ENCODE peak calls at places on chromosomes 7 and 10, in five cellular contexts. F is ovary; K is GM12878; V is H1; B is CD4-positive, alpha-beta memory T cell. M is an unnamed sample. For H3K27me3 and H3K36me3, the result is how much of the 10 kb centered on the place peaks cover.

GRCh38 chr10:75020168-75020567 is 91.3 kb upstream of the SAMD8 start:
- DNase-seq in B (no peak), K (no peak), F (no peak), V (no peak), M (no peak)

GRCh38 chr10:48324580-48324979 is 18.1 kb downstream of the MAPK8 start:
- DNase-seq in K (no peak), V (no peak), B (peak), F (no peak), M (no peak)

GRCh38 chr10:122089343-122090015 is 100.5 kb downstream of the TACC2 start:
- DNase-seq in V (no peak), B (no peak), F (no peak), K (no peak), M (no peak)

GRCh38 chr7:133484135-133484534 is 231.3 kb downstream of the EXOC4 start:
- DNase-seq in B (no peak), V (no peak), F (no peak), K (no peak), M (no peak)

GRCh38 chr7:47518827-47519226 is 63.1 kb downstream of the TNS3 start:
- DNase-seq in F (no peak), V (no peak), B (no peak), K (no peak), M (peak)

GRCh38 chr10:14569274-14570060 is 205.2 kb downstream of the FAM107B start:
- DNase-seq in F (no peak), K (no peak), B (peak), V (no peak), M (no peak)

GRCh38 chr10:59362991-59363390 is 642 bp upstream of the FAM13C start:
- DNase-seq in V (peak), F (peak), K (no peak), B (no peak), M (peak)

GRCh38 chr10:29131952-29132820 is 156.7 kb upstream of the LYZL1 start:
- DNase-seq in F (no peak), K (no peak), V (no peak), B (no peak), M (peak)

GRCh38 chr10:133335238-133336122 is 1.2 kb downstream of the CALY start:
- DNase-seq in B (peak), K (no peak), F (peak), V (no peak), M (peak)

GRCh38 chr7:122143376-122143750 is 686 bp downstream of the AASS start:
- DNase-seq in V (no peak), B (no peak), F (peak), K (no peak), M (peak)

GRCh38 chr10:2978574-2979266 is 88.6 kb upstream of the PFKP start:
- DNase-seq in V (no peak), K (no peak), B (no peak), F (no peak), M (no peak)

GRCh38 chr7:30740417-30741181 is 11.3 kb upstream of the INMT start:
- DNase-seq in K (no peak), F (peak), B (peak), V (no peak), M (peak)

GRCh38 chr10:3154661-3155060 is 17.9 kb downstream of the PITRM1 start:
- DNase-seq in F (no peak), B (no peak), K (no peak), V (no peak), M (no peak)

GRCh38 chr7:40641717-40642116 is 506.9 kb downstream of the SUGCT start:
- DNase-seq in B (no peak), F (no peak), K (no peak), V (no peak), M (no peak)

GRCh38 chr7:40644454-40645188 is 509.8 kb downstream of the SUGCT start:
- DNase-seq in F (no peak), B (no peak), K (no peak), V (no peak), M (no peak)

GRCh38 chr7:40640566-40640965 is 505.8 kb downstream of the SUGCT start:
- DNase-seq in K (no peak), B (no peak), V (no peak), F (no peak), M (no peak)

GRCh38 chr7:40646717-40647116 is 511.9 kb downstream of the SUGCT start:
- DNase-seq in F (no peak), B (no peak), V (no peak), K (no peak), M (no peak)

GRCh38 chr7:40643664-40644063 is 508.9 kb downstream of the SUGCT start:
- DNase-seq in B (no peak), F (no peak), K (no peak), V (no peak), M (no peak)
- H3K4me3 ChIP-seq in B (no peak), F (no peak), K (no peak), V (no peak), M (no peak)

GRCh38 chr10:90857635-90858488 is at the start of gene HTR7:
- DNase-seq in K (no peak), F (peak), V (no peak), B (peak), M (peak)
- H3K27me3 ChIP-seq in K (under half), F (under half), V (under half), B (under half), M (under half)

GRCh38 chr7:43792471-43792870 is 34.0 kb downstream of the BLVRA start:
- DNase-seq in V (no peak), K (no peak), B (no peak), F (peak), M (no peak)
- H3K36me3 ChIP-seq in V (under half), K (under half), B (under half), F (under half), M (under half)

DNA sequence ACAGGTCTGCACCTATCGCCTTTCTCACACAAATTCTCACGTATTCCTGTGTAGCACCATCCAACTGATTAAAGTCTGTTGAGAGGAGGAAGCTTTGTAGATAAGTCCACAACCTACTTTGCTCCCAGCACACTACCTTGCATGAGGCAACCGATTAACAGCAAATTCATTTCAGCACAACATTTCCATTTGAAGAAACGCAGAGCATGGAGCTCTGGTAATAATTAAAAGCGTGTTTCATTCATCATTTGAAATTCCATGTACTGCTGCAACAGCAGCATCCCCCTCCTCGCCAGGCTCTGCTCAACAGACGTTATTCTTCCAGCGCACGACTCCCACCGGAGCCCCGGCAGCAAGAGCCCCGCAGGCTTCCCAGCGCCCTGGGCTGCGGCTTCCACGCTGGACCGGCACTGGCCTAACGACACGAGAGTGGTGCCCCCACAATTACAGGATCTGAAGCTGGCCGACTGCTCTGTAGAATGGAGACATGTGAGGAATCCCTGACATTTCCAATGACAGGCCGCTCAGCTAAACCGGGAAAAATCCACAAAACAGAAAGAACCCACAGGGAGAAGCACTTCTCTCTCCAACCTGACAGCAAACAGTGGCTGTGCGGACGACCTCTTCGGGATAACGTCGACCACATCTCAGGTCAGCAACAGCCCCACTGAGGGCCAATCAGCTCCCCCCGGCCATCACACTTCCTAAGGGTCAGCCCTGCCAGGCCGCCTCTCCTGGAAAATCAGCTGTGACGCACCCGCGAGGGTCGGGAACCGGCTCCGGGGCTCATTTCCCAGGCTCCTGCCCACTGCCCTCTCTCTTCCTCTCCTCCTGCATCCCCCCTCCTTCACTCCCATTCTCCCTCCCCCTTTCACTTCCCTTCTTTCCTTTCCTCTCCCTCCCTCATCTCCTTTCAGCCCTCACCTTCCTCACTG is 118.6 kb downstream of the DIP2C start:
- DNase-seq in B (no peak), F (no peak), V (no peak), K (no peak), M (no peak)
- H3K4me3 ChIP-seq in B (no peak), F (no peak), V (no peak), K (no peak), M (no peak)

DNA sequence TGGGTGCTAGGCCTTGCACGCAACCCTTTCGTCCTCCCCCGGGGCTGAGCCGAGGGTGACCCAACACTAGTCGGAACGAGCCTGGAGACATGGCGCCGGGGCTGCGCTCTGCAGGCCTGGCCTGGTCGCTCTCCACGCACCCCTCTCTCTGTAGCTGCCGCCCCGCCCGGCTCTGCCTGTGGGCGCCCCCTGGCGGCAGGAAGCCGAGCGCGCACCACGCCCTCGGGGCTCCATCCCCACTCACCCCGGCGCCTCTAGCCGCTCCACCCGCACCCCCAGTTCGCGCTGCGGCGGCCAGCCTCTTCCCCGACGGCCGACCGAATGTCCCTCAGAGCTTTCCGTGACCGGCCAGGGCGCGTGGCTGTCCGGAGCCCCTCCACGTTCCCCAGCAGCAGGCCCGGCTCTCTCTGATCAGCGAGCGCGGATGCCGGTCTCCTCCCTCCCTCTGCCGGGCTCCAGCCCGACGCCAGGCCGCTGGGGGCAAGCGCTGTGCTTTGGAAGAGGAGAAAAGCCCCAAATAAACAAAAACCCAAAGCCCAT is 29.1 kb upstream of the KCNK18 start:
- DNase-seq in K (no peak), F (peak), B (peak), V (no peak), M (peak)
- H3K27me3 ChIP-seq in K (under half), F (under half), B (half or more), V (half or more), M (under half)

GRCh38 chr10:77817541-77817940 is 109.0 kb downstream of the DLG5 start:
- DNase-seq in F (no peak), K (no peak), V (no peak), B (no peak), M (no peak)

GRCh38 chr10:77819210-77820140 is 107.1 kb downstream of the DLG5 start:
- DNase-seq in B (no peak), F (no peak), K (no peak), V (no peak), M (no peak)

GRCh38 chr10:77812741-77813140 is 113.8 kb downstream of the DLG5 start:
- DNase-seq in K (no peak), B (no peak), F (no peak), V (no peak), M (no peak)

GRCh38 chr10:77818378-77818777 is 108.2 kb downstream of the DLG5 start:
- DNase-seq in V (no peak), B (no peak), F (no peak), K (no peak), M (no peak)

GRCh38 chr10:77816311-77816710 is 110.2 kb downstream of the DLG5 start:
- DNase-seq in F (no peak), V (no peak), B (no peak), K (no peak), M (no peak)
- H3K36me3 ChIP-seq in F (under half), V (under half), B (under half), K (under half), M (under half)

M was measured in MG63.